ENCODE peak calls at places on chromosome 1, in six cellular contexts. E is stimulated activated CD8-positive, alpha-beta memory T cell treated with anti-CD3 and anti-CD28 coated beads, Interleukin-4, amount 100 ng/mL, for 24 hours; A is activated CD8-positive, alpha-beta T cell treated with anti-CD3 and anti-CD28 coated beads, Interleukin-2, amount 10 ng/mL, durations not matched to agents 7 days and 5 days; T is Peyer's patch; Z is GM23338; C is posterior cingulate gyrus. K is an unnamed sample.

GRCh38 chr1:37161171-37161570 is 126.9 kb upstream of the GRIK3 start:
- DNase-seq in A (no peak), Z (no peak), C (no peak), T (no peak), E (no peak), K (no peak)

GRCh38 chr1:159700312-159700711 is 14.1 kb downstream of the CRP start:
- DNase-seq in A (no peak), E (no peak), Z (peak), C (no peak), T (no peak), K (no peak)

GRCh38 chr1:87478231-87478630 is 149.6 kb downstream of the LMO4 start:
- DNase-seq in Z (peak), C (no peak), T (no peak), A (no peak), E (no peak), K (peak)

GRCh38 chr1:73947009-73947408 is 251.0 kb downstream of the LRRIQ3 start:
- DNase-seq in Z (no peak), E (no peak), A (no peak), T (no peak), C (no peak), K (no peak)

GRCh38 chr1:37861151-37861550 is 1.8 kb upstream of the MTF1 start:
- DNase-seq in T (no peak), C (no peak), A (no peak), E (no peak), Z (no peak), K (no peak)

GRCh38 chr1:181513786-181514297 is 30.5 kb downstream of the CACNA1E start:
- DNase-seq in T (no peak), A (no peak), C (no peak), Z (no peak), E (no peak), K (no peak)

GRCh38 chr1:11560061-11560460 is 81.1 kb downstream of the DISP3 start:
- DNase-seq in T (no peak), E (no peak), A (no peak), Z (no peak), C (no peak), K (no peak)

GRCh38 chr1:2932671-2933350 is 88.5 kb upstream of the ACTRT2 start:
- DNase-seq in Z (no peak), A (no peak), E (no peak), T (no peak), C (no peak), K (no peak)

K was measured in HCT116.